ENCODE peak calls at places on chromosomes 5 and 9, in ten cellular contexts. D is body of pancreas; L is cardiac muscle cell; P is hepatocyte; F is adrenal gland; S is heart left ventricle; V is left ventricle myocardium inferior; Z is fibroblast of mammary gland; I is AG10803; E is CD8-positive, alpha-beta T cell. M is an unnamed sample.

GRCh38 chr5:98942849-98943248 is 14.0 kb upstream of the CHD1 start:
- DNase-seq in D (no peak), L (peak), P (no peak), F (no peak), S (no peak), V (no peak), Z (peak), I (no peak), E (no peak), M (no peak)

GRCh38 chr9:130914417-130915095 is 17.9 kb upstream of the QRFP start:
- DNase-seq in D (no peak), L (no peak), P (no peak), F (no peak), S (no peak), V (no peak), Z (no peak), I (no peak), E (no peak), M (no peak)

GRCh38 chr9:79028101-79028500 is 543.7 kb upstream of the TLE4 start:
- DNase-seq in D (no peak), L (no peak), P (no peak), F (no peak), S (no peak), V (no peak), Z (peak), I (peak), E (no peak), M (no peak)

GRCh38 chr5:67182406-67182805 is 14.2 kb downstream of the CD180 start:
- DNase-seq in D (peak), L (peak), P (peak), F (peak), S (peak), V (peak), Z (peak), I (peak), E (no peak), M (peak)

GRCh38 chr5:36300181-36300926 is 1.3 kb downstream of the RANBP3L start:
- DNase-seq in D (no peak), L (no peak), P (peak), F (no peak), S (no peak), V (no peak), Z (peak), I (peak), E (no peak), M (peak)

GRCh38 chr9:115032300-115032699 is 85.7 kb downstream of the TNC start:
- DNase-seq in D (no peak), L (no peak), P (no peak), F (no peak), S (no peak), V (no peak), Z (no peak), I (no peak), E (no peak), M (no peak)

GRCh38 chr5:83549681-83550080 is 78.1 kb downstream of the VCAN start:
- DNase-seq in D (no peak), L (no peak), P (no peak), F (no peak), S (no peak), V (no peak), Z (peak), I (peak), E (no peak), M (no peak)

GRCh38 chr9:107819772-107820171 is 330.2 kb upstream of the KLF4 start:
- DNase-seq in D (no peak), L (no peak), P (peak), F (no peak), S (no peak), V (no peak), Z (no peak), I (no peak), E (no peak), M (no peak)

GRCh38 chr9:94908041-94908563 is 181.6 kb downstream of the AOPEP start:
- DNase-seq in D (no peak), L (no peak), P (no peak), F (no peak), S (no peak), V (no peak), Z (peak), I (no peak), E (no peak), M (no peak)

GRCh38 chr9:121498150-121498486 is 1.5 kb downstream of the GGTA1 start:
- DNase-seq in D (peak), L (peak), P (peak), F (peak), S (peak), V (peak), Z (peak), I (peak), E (peak), M (peak)

GRCh38 chr9:31799953-31800609 is 584.4 kb upstream of the ACO1 start:
- DNase-seq in D (no peak), L (peak), P (peak), F (no peak), S (no peak), V (no peak), Z (peak), I (no peak), E (no peak), M (no peak)

GRCh38 chr9:27880135-27880534 is 306.9 kb upstream of the C9orf72 start:
- DNase-seq in D (no peak), L (no peak), P (no peak), F (no peak), S (no peak), V (no peak), Z (no peak), I (no peak), E (no peak), M (no peak)

GRCh38 chr9:35237303-35237702 is 75.5 kb downstream of the UNC13B start:
- DNase-seq in D (peak), L (no peak), P (peak), F (no peak), S (no peak), V (no peak), Z (no peak), I (no peak), E (no peak), M (no peak)

DNA sequence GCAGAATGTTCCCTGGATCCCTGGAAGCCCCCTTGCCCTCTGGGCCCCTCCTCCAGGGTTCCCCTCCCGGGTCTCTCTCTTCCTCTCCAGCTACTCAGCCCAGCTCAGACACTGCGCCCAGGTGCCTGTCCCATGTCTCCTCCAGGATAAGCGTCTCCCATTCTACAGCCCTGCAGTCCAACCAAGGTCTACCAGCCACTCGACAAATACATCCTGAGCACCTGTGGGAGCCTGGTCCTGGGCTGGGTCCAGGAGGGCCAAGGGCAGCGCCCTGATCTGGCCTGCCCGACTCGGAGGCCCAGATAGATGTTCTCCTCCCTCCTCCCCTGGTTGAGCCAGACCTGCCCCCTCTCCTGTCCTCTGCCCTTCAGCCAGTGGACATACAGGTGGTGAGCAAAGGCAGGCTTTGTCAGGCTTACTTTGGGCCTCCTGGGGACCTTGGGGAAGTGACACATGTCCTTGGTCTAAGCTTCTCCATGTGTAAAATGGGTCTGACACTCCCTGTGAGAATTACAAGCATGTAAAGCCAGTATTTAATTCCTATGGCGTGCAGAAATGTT is 1.4 kb downstream of the FLT4 start:
- DNase-seq in D (no peak), L (no peak), P (peak), F (no peak), S (no peak), V (peak), Z (no peak), I (no peak), E (no peak), M (no peak)
- H3K4me3 ChIP-seq in D (no peak), L (no peak), P (no peak), F (peak), S (peak), V (peak), Z (no peak), I (no peak), E (no peak), M (no peak)

GRCh38 chr5:103587185-103587748 is 24.7 kb upstream of the NUDT12 start:
- DNase-seq in D (no peak), L (peak), P (peak), F (no peak), S (no peak), V (no peak), Z (peak), I (peak), E (no peak), M (no peak)
- TF ChIP-seq CTCF in D (peak), L (peak), P (peak), F (peak), S (peak), V (peak), Z (peak), I (peak), E (no peak), M (peak)

GRCh38 chr5:1295650-1296037 is 776 bp upstream of the TERT start:
- DNase-seq in D (no peak), L (no peak), P (peak), F (no peak), S (no peak), V (peak), Z (no peak), I (no peak), E (no peak), M (no peak)

GRCh38 chr5:1293997-1294838 is 650 bp downstream of the TERT start:
- DNase-seq in D (no peak), L (no peak), P (peak), F (no peak), S (no peak), V (no peak), Z (no peak), I (no peak), E (no peak), M (no peak)

GRCh38 chr5:1293416-1293996 is 1.4 kb downstream of the TERT start:
- DNase-seq in D (no peak), L (no peak), P (peak), F (no peak), S (no peak), V (no peak), Z (no peak), I (no peak), E (no peak), M (no peak)

GRCh38 chr5:1292846-1293415 is 1.9 kb downstream of the TERT start:
- DNase-seq in D (no peak), L (no peak), P (peak), F (no peak), S (no peak), V (no peak), Z (no peak), I (no peak), E (no peak), M (no peak)

DNA sequence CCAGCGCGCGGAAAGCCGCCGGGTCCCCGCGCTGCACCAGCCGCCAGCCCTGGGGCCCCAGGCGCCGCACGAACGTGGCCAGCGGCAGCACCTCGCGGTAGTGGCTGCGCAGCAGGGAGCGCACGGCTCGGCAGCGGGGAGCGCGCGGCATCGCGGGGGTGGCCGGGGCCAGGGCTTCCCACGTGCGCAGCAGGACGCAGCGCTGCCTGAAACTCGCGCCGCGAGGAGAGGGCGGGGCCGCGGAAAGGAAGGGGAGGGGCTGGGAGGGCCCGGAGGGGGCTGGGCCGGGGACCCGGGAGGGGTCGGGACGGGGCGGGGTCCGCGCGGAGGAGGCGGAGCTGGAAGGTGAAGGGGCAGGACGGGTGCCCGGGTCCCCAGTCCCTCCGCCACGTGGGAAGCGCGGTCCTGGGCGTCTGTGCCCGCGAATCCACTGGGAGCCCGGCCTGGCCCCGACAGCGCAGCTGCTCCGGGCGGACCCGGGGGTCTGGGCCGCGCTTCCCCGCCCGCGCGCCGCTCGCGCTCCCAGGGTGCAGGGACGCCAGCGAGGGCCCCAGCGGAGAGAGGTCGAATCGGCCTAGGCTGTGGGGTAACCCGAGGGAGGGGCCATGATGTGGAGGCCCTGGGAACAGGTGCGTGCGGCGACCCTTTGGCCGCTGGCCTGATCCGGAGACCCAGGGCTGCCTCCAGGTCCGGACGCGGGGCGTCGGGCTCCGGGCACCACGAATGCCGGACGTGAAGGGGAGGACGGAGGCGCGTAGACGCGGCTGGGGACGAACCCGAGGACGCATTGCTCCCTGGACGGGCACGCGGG is at the start of gene TERT:
- DNase-seq in D (no peak), L (no peak), P (peak), F (no peak), S (no peak), V (no peak), Z (no peak), I (no peak), E (peak), M (no peak)
- H3K4me3 ChIP-seq in D (no peak), L (peak), P (no peak), F (no peak), S (no peak), V (peak), Z (no peak), I (no peak), E (peak), M (no peak)

DNA sequence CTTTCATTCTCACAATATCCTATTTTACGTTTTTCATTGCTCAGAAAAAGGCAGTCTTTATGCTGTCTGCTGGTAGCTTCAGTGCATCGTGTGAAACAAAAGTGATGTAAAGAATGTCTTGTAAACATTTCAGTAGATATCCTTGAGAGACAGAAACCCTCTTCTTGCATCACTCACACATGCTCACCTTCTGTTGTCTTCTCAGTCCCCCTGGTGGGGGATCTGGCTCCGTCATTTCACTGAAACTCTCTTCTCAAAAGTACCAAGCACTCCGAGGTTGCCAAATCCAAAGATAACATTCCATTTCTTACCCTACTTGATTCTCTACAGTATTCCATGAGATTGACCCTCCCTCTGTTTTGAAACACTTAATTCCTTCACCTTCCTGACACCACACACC is 46.1 kb upstream of the PCA3 start:
- DNase-seq in D (no peak), L (no peak), P (no peak), F (no peak), S (no peak), V (no peak), Z (no peak), I (no peak), E (no peak), M (no peak)
- TF ChIP-seq CTCF in D (no peak), L (no peak), P (no peak), F (no peak), S (no peak), V (no peak), Z (peak), I (no peak), E (no peak), M (no peak)

M was measured in AG09309.